ENCODE peak calls at places on chromosomes 11 and 22, in eight cellular contexts. D, V, P, U, X, A, J and N are unnamed samples.

GRCh38 chr22:29814003-29814402 is 24.1 kb downstream of the ASCC2 start:
- DNase-seq in D (no peak), V (no peak), P (no peak), U (no peak), X (no peak), A (no peak), J (no peak), N (no peak)

GRCh38 chr22:37378642-37379058 is 48.6 kb downstream of the ELFN2 start:
- DNase-seq in D (no peak), V (no peak), P (no peak), U (peak), X (no peak), A (no peak), J (no peak), N (peak)

GRCh38 chr22:41732096-41732772 is 32.9 kb downstream of the MEI1 start:
- DNase-seq in D (no peak), V (no peak), P (no peak), U (no peak), X (no peak), A (no peak), J (no peak), N (no peak)

GRCh38 chr11:68977781-68978625 is 2.8 kb downstream of the MRGPRD start:
- DNase-seq in D (no peak), V (no peak), P (no peak), U (no peak), X (no peak), A (no peak), J (no peak), N (peak)

GRCh38 chr11:127528297-127528696 is 527.7 kb upstream of the KIRREL3 start:
- DNase-seq in D (no peak), V (no peak), P (no peak), U (no peak), X (no peak), A (no peak), J (no peak), N (no peak)

GRCh38 chr11:68213555-68214172 is 568 bp upstream of the KMT5B start:
- DNase-seq in D (peak), V (peak), P (peak), U (peak), X (peak), A (peak), J (peak), N (peak)

GRCh38 chr11:18650859-18651557 is 16.9 kb upstream of the SPTY2D1 start:
- DNase-seq in D (peak), V (peak), P (no peak), U (peak), X (no peak), A (no peak), J (peak), N (peak)

GRCh38 chr11:86176165-86176884 is 68.2 kb upstream of the EED start:
- DNase-seq in D (no peak), V (peak), P (no peak), U (peak), X (no peak), A (no peak), J (no peak), N (no peak)

GRCh38 chr22:35958334-35958733 is 70.3 kb downstream of the RBFOX2 start:
- DNase-seq in D (no peak), V (no peak), P (peak), U (no peak), X (no peak), A (no peak), J (no peak), N (no peak)

GRCh38 chr11:64947202-64947814 is 11.6 kb upstream of the GPHA2 start:
- DNase-seq in D (no peak), V (peak), P (no peak), U (peak), X (no peak), A (no peak), J (no peak), N (no peak)

GRCh38 chr11:69949327-69949726 is 128.8 kb upstream of the ANO1 start:
- DNase-seq in D (no peak), V (peak), P (no peak), U (peak), X (no peak), A (peak), J (peak), N (peak)

GRCh38 chr11:47899801-47900200 is 51.7 kb upstream of the NUP160 start:
- DNase-seq in D (no peak), V (no peak), P (no peak), U (no peak), X (no peak), A (no peak), J (no peak), N (no peak)

GRCh38 chr11:65695459-65696241 is 16.4 kb upstream of the KAT5 start:
- DNase-seq in D (no peak), V (no peak), P (peak), U (no peak), X (peak), A (no peak), J (peak), N (no peak)

GRCh38 chr11:78284261-78284660 is 95.5 kb downstream of the USP35 start:
- DNase-seq in D (no peak), V (no peak), P (no peak), U (no peak), X (no peak), A (no peak), J (no peak), N (no peak)

GRCh38 chr11:14396289-14396688 is 37.3 kb upstream of the RRAS2 start:
- DNase-seq in D (no peak), V (no peak), P (no peak), U (no peak), X (no peak), A (no peak), J (no peak), N (no peak)

GRCh38 chr22:36740716-36741115 is 35.2 kb downstream of the IFT27 start:
- DNase-seq in D (no peak), V (no peak), P (no peak), U (no peak), X (no peak), A (no peak), J (peak), N (no peak)

GRCh38 chr11:2475151-2475918 is 30.5 kb downstream of the KCNQ1 start:
- DNase-seq in D (no peak), V (no peak), P (no peak), U (no peak), X (no peak), A (no peak), J (no peak), N (no peak)

GRCh38 chr11:122268601-122269130 is 152.7 kb upstream of the BLID start:
- DNase-seq in D (no peak), V (no peak), P (no peak), U (no peak), X (no peak), A (no peak), J (no peak), N (no peak)

GRCh38 chr22:32080904-32081303 is 37.8 kb downstream of the SLC5A1 start:
- DNase-seq in D (peak), V (peak), P (no peak), U (peak), X (no peak), A (no peak), J (peak), N (peak)

GRCh38 chr11:123740787-123741158 is 687 bp downstream of the ZNF202 start:
- DNase-seq in D (no peak), V (no peak), P (no peak), U (no peak), X (no peak), A (no peak), J (no peak), N (peak)

GRCh38 chr11:86660011-86660595 is 12.3 kb downstream of the ME3 start:
- DNase-seq in D (no peak), V (peak), P (no peak), U (peak), X (no peak), A (no peak), J (no peak), N (peak)

GRCh38 chr11:48018561-48019229 is 38.3 kb downstream of the PTPRJ start:
- DNase-seq in D (peak), V (no peak), P (peak), U (no peak), X (no peak), A (no peak), J (no peak), N (no peak)

GRCh38 chr11:75673977-75674582 is 5.2 kb upstream of the MAP6 start:
- DNase-seq in D (no peak), V (peak), P (no peak), U (peak), X (no peak), A (no peak), J (no peak), N (no peak)

GRCh38 chr11:61743486-61744095 is 8.8 kb upstream of the MYRF start:
- DNase-seq in D (no peak), V (no peak), P (no peak), U (no peak), X (no peak), A (no peak), J (no peak), N (no peak)